ENCODE peak calls at places on chromosomes 12 and 14, in six cellular contexts. R, O, W, V, N and X are unnamed samples.

GRCh38 chr14:58749066-58749669 is 111.4 kb downstream of the DACT1 start:
- DNase-seq in O (no peak), N (peak; percentile 62), W (peak; percentile 51), V (peak; percentile 95), R (no peak), X (no peak)

GRCh38 chr12:10031318-10031717 is 836 bp downstream of the CLEC9A start:
- DNase-seq in V (no peak), R (no peak), O (no peak), N (no peak), W (no peak), X (no peak)

GRCh38 chr12:65238609-65239008 is 39.9 kb upstream of the MSRB3 start:
- DNase-seq in W (no peak), N (no peak), O (no peak), V (no peak), R (no peak), X (no peak)

GRCh38 chr14:100072783-100073346 is 7.6 kb downstream of the EVL start:
- DNase-seq in R (peak; percentile 37), W (peak; percentile 65), V (no peak), N (peak; percentile 57), O (peak; percentile 72), X (no peak)

GRCh38 chr12:56119361-56119796 is 1.3 kb downstream of the ZC3H10 start:
- DNase-seq in N (peak; percentile 73), W (peak; percentile 75), V (peak; percentile 95), O (peak; percentile 60), R (peak; percentile 69), X (peak; percentile 73)

GRCh38 chr14:52863339-52863700 is 71.9 kb upstream of the GNPNAT1 start:
- DNase-seq in N (no peak), V (peak; percentile 59), R (no peak), W (no peak), O (no peak), X (no peak)

GRCh38 chr14:94342334-94342934 is 19.3 kb upstream of the SERPINA6 start:
- DNase-seq in R (no peak), W (no peak), N (no peak), O (peak; percentile 41), V (peak; percentile 100), X (no peak)

GRCh38 chr14:75454963-75455546 is 27.2 kb downstream of the JDP2 start:
- DNase-seq in W (peak; percentile 35), R (no peak), O (no peak), V (peak; percentile 77), N (no peak), X (no peak)

GRCh38 chr12:131454418-131455217 is 256.3 kb upstream of the SFSWAP start:
- DNase-seq in R (peak; percentile 72), N (peak; percentile 80), W (peak; percentile 73), O (peak; percentile 20), V (no peak), X (peak; percentile 82)

GRCh38 chr12:105705765-105706164 is 375.3 kb downstream of the C12orf75 start:
- DNase-seq in R (peak; percentile 78), O (no peak), W (peak; percentile 16), V (peak; percentile 79), N (peak; percentile 14), X (peak; percentile 67)

GRCh38 chr12:86158956-86159355 is 97.2 kb downstream of the MGAT4C start:
- DNase-seq in O (no peak), N (no peak), R (no peak), W (no peak), V (no peak), X (no peak)

GRCh38 chr14:23632461-23633159 is 3.6 kb upstream of the DHRS2 start:
- DNase-seq in W (no peak), V (no peak), O (no peak), N (peak; percentile 27), R (no peak), X (no peak)

GRCh38 chr12:64323006-64323405 is 67.6 kb downstream of the C12orf56 start:
- DNase-seq in W (no peak), V (no peak), O (no peak), N (no peak), R (no peak), X (no peak)

GRCh38 chr12:99824900-99825562 is 159.7 kb downstream of the ANKS1B start:
- DNase-seq in O (no peak), R (no peak), W (no peak), V (no peak), N (no peak), X (no peak)

GRCh38 chr14:40368314-40368713 is 936.1 kb upstream of the FBXO33 start:
- DNase-seq in N (no peak), V (no peak), O (no peak), R (no peak), W (no peak), X (no peak)

GRCh38 chr12:112524676-112525425 is 106.1 kb downstream of the PTPN11 start:
- DNase-seq in W (no peak), V (peak; percentile 8), R (no peak), N (no peak), O (no peak), X (peak; percentile 28)

GRCh38 chr12:47316609-47317049 is 236.9 kb upstream of the AMIGO2 start:
- DNase-seq in W (no peak), R (no peak), O (no peak), N (no peak), V (peak; percentile 40), X (no peak)

GRCh38 chr12:121132601-121133481 is at the start of gene P2RX7:
- DNase-seq in N (peak; percentile 57), O (peak; percentile 47), W (peak; percentile 73), V (peak; percentile 53), R (peak; percentile 67), X (peak; percentile 45)

GRCh38 chr14:49897965-49898364 is 5.1 kb downstream of the ARF6 start:
- DNase-seq in O (no peak), N (no peak), R (no peak), V (no peak), W (no peak), X (no peak)

GRCh38 chr14:92935446-92935845 is 12.5 kb downstream of the CHGA start:
- DNase-seq in N (no peak), V (no peak), O (no peak), R (no peak), W (no peak), X (no peak)

GRCh38 chr12:89235189-89235993 is 116.9 kb downstream of the DUSP6 start:
- DNase-seq in W (peak; percentile 91), R (no peak), O (no peak), N (no peak), V (no peak), X (no peak)